ENCODE peak calls at places on chromosomes 4 and X, in five cellular contexts. V is CD4-positive, alpha-beta T cell; C is cardiac muscle cell; Z is left lung; U is colonic mucosa. J is an unnamed sample.

GRCh38 chr4:11106769-11107168 is 321.9 kb downstream of the HS3ST1 start:
- DNase-seq in C (no peak), V (no peak), U (no peak), Z (no peak), J (no peak)

GRCh38 chr4:123479944-123480343 is 83.3 kb downstream of the SPRY1 start:
- DNase-seq in V (no peak), U (no peak), Z (no peak), C (no peak), J (no peak)

GRCh38 chrX:123361371-123361770 is 177.3 kb downstream of the GRIA3 start:
- DNase-seq in Z (no peak), U (no peak), C (peak; percentile 32), V (no peak), J (peak; percentile 39)

GRCh38 chr4:20662851-20663250 is 37.4 kb upstream of the PACRGL start:
- DNase-seq in C (no peak), V (no peak), Z (no peak), U (no peak), J (no peak)

GRCh38 chrX:141220342-141221008 is 21.8 kb downstream of the SPANXC start:
- DNase-seq in U (no peak), Z (no peak), V (no peak), C (no peak), J (no peak)

GRCh38 chr4:184958839-184959238 is 59.5 kb upstream of the HELT start:
- DNase-seq in U (no peak), C (no peak), V (no peak), Z (no peak), J (no peak)

GRCh38 chrX:103099706-103100105 is 6.8 kb upstream of the NXF3 start:
- DNase-seq in U (no peak), V (no peak), Z (no peak), C (no peak), J (no peak)

GRCh38 chr4:186021461-186022167 is 47.3 kb upstream of the TLR3 start:
- DNase-seq in C (peak; percentile 71), Z (no peak), V (no peak), U (no peak), J (peak; percentile 85)

GRCh38 chr4:102815981-102816380 is 11.4 kb downstream of the UBE2D3 start:
- DNase-seq in U (no peak), Z (no peak), V (no peak), C (no peak), J (no peak)

GRCh38 chr4:54066088-54066415 is 1.6 kb upstream of the CHIC2 start:
- DNase-seq in V (no peak), C (no peak), Z (no peak), U (no peak), J (no peak)

GRCh38 chr4:54066718-54067129 is 2.3 kb upstream of the CHIC2 start:
- DNase-seq in V (no peak), U (peak; percentile 33), Z (no peak), C (no peak), J (no peak)

GRCh38 chr4:54063737-54064316 is 578 bp downstream of the CHIC2 start:
- DNase-seq in V (peak; percentile 23), U (peak; percentile 49), C (peak; percentile 34), Z (no peak), J (peak; percentile 72)

GRCh38 chr4:54064317-54065275 is at the start of gene CHIC2:
- DNase-seq in V (peak; percentile 96), C (peak; percentile 96), U (peak; percentile 93), Z (peak; percentile 99), J (peak; percentile 97)

DNA sequence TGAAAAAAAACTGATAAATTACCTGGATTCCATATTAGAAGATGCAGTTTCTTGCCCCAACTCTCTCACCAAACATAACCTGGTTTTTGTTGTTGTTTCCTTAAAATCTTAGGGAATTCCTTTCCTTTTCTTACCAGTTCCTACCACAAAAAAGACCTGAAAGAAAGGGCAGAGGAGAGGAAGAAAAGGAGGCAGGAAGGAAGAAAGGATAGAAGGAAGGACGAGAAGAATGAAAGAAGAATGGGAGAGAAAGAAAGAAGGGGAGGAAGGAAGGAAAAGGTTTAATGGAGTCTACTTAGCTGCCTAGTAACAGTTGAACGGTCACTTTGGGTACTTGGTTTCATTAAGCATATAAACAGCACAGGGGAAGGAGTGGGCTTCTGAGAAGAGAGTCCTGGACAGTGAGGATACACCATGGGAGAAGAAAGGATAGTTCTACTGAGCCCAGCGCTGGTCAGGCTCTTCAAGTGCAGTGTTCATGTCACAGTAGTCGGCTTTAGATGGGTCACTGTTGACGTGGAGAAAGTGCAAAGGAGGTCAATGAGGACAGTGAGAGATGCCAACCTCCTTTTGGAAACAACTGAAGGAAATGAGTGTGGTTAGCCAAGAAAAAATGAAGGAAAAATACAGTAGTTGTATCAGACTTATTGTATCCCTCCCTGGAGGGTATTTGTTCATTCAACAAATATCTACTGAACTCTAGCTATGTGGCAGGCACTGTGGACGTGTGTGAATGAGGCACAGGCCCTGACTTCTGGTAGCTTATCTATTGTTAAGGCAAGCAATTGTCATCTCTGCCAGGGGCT is 1.1 kb upstream of the CHIC2 start:
- DNase-seq in U (no peak), Z (no peak), V (no peak), C (peak; percentile 10), J (no peak)
- TF ChIP-seq CTCF in U (no peak), Z (no peak), V (no peak), C (no peak), J (no peak)

DNA sequence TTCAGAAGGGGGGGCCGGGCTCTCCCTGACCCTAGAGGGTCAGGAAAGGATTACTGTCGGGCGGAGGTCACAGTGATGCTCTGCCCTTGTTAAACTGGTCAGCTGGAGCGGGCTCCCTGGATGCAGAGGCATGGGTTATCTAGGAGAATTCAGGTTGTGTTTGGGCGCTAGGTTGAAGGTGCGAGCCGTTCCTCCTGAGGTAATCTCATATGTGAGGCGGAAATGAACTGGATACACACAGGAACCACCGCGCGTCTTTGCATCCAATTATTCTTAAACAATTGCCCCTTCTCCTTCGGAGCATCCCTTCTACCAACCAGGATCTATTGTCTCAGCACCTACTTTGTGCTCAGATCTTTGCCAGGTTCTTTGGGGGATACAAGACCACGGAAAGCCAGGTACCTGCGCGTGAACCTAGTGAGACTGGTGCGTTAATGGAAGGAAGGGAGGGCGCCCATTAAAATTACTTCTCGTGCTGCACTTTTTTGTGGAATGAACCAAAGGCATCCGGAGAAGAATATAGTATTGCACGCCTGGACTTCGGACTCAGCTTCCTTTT is 28.4 kb downstream of the HAND2 start:
- DNase-seq in U (no peak), C (no peak), V (no peak), Z (no peak), J (no peak)
- H3K27me3 ChIP-seq in U (no peaks in the 10 kb centered on the region), C (peaks cover 35% of the 10 kb centered on the region), V (peaks cover 90% of the 10 kb centered on the region), Z (peaks cover 98% of the 10 kb centered on the region), J (peaks cover 82% of the 10 kb centered on the region)

DNA sequence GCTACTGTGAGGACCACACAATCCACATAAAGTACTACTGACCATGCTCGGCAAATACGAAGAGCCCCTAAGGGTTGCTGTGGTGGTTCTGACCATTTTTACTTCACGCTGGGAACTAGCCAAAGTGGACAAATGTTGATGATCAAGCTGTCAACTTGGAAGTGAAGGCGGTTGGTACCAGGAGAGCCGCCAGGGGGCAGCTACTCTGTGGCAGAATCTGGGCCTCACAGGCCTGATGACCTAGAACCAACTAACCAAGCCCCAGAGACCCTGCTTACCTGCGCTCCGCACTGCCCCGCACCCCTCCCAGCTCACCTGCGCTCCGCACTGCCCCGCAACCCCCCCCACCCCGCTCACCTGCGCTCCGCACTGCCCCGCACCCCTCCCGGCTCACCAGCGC is 5.6 kb downstream of the GAK start:
- DNase-seq in C (peak; percentile 62), Z (no peak), U (peak; percentile 43), V (no peak), J (peak; percentile 91)
- TF ChIP-seq CTCF in C (peak; percentile 55), Z (no peak), U (no peak), V (no peak), J (peak; percentile 83)

DNA sequence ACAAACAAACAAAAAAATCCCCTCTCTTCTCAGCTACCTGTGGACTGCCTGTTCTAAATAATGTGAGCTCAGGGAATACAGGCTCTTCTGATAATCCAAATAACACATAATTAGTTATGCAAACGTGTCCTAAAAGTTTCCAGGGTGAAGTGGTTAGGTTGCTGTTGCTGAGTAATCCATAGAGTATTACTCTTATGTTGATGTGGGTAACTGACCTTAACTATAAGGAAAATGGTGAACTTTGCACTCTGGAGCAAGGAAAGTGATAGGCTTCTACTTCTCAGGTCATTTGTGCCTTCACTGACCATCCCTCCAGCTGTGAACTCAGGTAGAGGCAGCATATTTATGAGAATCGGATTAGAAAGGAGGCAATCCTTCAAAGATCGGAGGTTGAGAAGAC is 19.9 kb downstream of the MSN start:
- DNase-seq in Z (no peak), C (no peak), U (no peak), V (no peak), J (no peak)
- H3K27me3 ChIP-seq in Z (no peaks in the 10 kb centered on the region), C (no peaks in the 10 kb centered on the region), U (no peaks in the 10 kb centered on the region), V (no peaks in the 10 kb centered on the region), J (no peaks in the 10 kb centered on the region)

GRCh38 chr4:81162752-81163458 is 52.1 kb downstream of the PRKG2 start:
- DNase-seq in U (no peak), V (no peak), C (no peak), Z (no peak), J (no peak)
- TF ChIP-seq CTCF in U (no peak), V (no peak), C (no peak), Z (no peak), J (no peak)

GRCh38 chr4:125313989-125314602 is 659 bp upstream of the FAT4 start:
- DNase-seq in Z (no peak), V (no peak), U (no peak), C (peak; percentile 5), J (peak; percentile 70)

GRCh38 chr4:125311503-125311902 is 3.3 kb upstream of the FAT4 start:
- DNase-seq in V (no peak), U (no peak), Z (no peak), C (no peak), J (no peak)

GRCh38 chr4:125315571-125316390 is 1.0 kb downstream of the FAT4 start:
- DNase-seq in V (no peak), C (peak; percentile 88), U (peak; percentile 23), Z (peak; percentile 85), J (peak; percentile 85)

GRCh38 chr4:125314676-125315570 is at the start of gene FAT4:
- DNase-seq in U (peak; percentile 77), Z (peak; percentile 94), V (no peak), C (peak; percentile 97), J (peak; percentile 98)

DNA sequence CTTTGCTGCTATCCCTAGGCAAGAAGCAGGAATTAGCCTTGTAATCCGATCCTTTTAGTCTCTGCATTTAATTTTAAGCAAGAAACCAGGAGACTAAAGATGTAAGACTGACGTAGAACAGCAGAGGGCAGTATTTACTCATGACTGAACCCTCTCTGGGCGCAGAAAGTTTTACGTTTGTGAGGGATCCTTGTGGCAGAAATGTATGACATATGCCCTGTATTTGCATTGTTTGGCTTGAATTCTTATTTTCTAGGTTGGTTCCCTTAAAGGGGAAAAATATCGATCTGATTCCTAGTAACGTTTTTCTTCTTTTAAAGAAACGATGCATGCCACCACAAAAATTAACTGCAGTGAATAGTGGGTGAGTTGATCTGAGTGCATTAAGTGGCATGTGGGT is 1.3 kb upstream of the FAT4 start:
- DNase-seq in Z (no peak), C (peak; percentile 89), V (no peak), U (peak; percentile 48), J (peak; percentile 76)
- H3K27me3 ChIP-seq in Z (peaks cover 59% of the 10 kb centered on the region), C (no peaks in the 10 kb centered on the region), V (peaks cover 66% of the 10 kb centered on the region), U (peaks cover 14% of the 10 kb centered on the region), J (peaks cover 25% of the 10 kb centered on the region)

GRCh38 chr4:138555584-138555983 is 313.4 kb upstream of the SLC7A11 start:
- DNase-seq in V (no peak), C (peak; percentile 22), Z (no peak), U (no peak), J (peak; percentile 72)
- TF ChIP-seq CTCF in V (no peak), C (peak; percentile 30), Z (no peak), U (no peak), J (peak; percentile 73)